ENCODE peak calls at places on chromosomes 5 and 9, in five cellular contexts. B, O, T, A and Q are unnamed samples.
A peak's percentile ranks its signal among the peaks of the same experiment; 100 is the strongest.

GRCh38 chr9:8604201-8604600 is 804.6 kb upstream of the DMAC1 start:
- DNase-seq in B (no peak), T (no peak), O (no peak), A (no peak), Q (no peak)

GRCh38 chr9:87180846-87181245 is 233.5 kb upstream of the GAS1 start:
- DNase-seq in A (no peak), O (peak; percentile 57), T (no peak), B (no peak), Q (no peak)

GRCh38 chr5:66989286-66989685 is 207.3 kb downstream of the CD180 start:
- DNase-seq in B (no peak), A (no peak), O (peak; percentile 87), T (no peak), Q (no peak)

GRCh38 chr5:29702875-29703274 is 1490.6 kb upstream of the CDH6 start:
- DNase-seq in O (no peak), T (no peak), B (no peak), A (no peak), Q (no peak)

GRCh38 chr9:104503963-104504362 is at the start of gene OR13F1:
- DNase-seq in A (no peak), B (no peak), T (no peak), O (no peak), Q (no peak)

GRCh38 chr5:4614088-4614487 is 526.0 kb upstream of the ADAMTS16 start:
- DNase-seq in T (no peak), B (no peak), O (peak; percentile 4), A (peak; percentile 26), Q (peak; percentile 63)

GRCh38 chr9:89579741-89580395 is 24.9 kb upstream of the GADD45G start:
- DNase-seq in A (no peak), T (no peak), O (no peak), B (no peak), Q (no peak)

GRCh38 chr9:23674016-23674585 is 151.9 kb downstream of the ELAVL2 start:
- DNase-seq in T (no peak), A (no peak), B (no peak), O (peak; percentile 63), Q (peak; percentile 80)

GRCh38 chr5:164597293-164597900 is 1092.0 kb downstream of the MAT2B start:
- DNase-seq in T (no peak), A (peak; percentile 38), B (no peak), O (no peak), Q (peak; percentile 15)

GRCh38 chr5:64899838-64900237 is 131.1 kb downstream of the CWC27 start:
- DNase-seq in T (no peak), O (no peak), B (no peak), A (no peak), Q (no peak)

GRCh38 chr5:153159611-153160010 is 330.9 kb upstream of the GRIA1 start:
- DNase-seq in B (no peak), A (no peak), T (no peak), O (peak; percentile 71), Q (no peak)

GRCh38 chr5:17190799-17191391 is 26.5 kb upstream of the BASP1 start:
- DNase-seq in A (no peak), B (no peak), T (no peak), O (peak; percentile 70), Q (no peak)

GRCh38 chr5:83077662-83078261 is 415 bp downstream of the XRCC4 start:
- DNase-seq in T (no peak), B (no peak), O (peak; percentile 41), A (peak; percentile 14), Q (no peak)

GRCh38 chr5:81195334-81195929 is 37.7 kb upstream of the CKMT2 start:
- DNase-seq in O (peak; percentile 12), B (no peak), T (no peak), A (no peak), Q (no peak)

GRCh38 chr5:15004506-15004905 is 132.9 kb upstream of the ANKH start:
- DNase-seq in O (peak; percentile 51), T (no peak), A (no peak), B (no peak), Q (no peak)

GRCh38 chr9:13952906-13953305 is 361.0 kb downstream of the NFIB start:
- DNase-seq in O (peak; percentile 59), A (no peak), B (no peak), T (no peak), Q (no peak)

GRCh38 chr5:33662721-33663435 is 222.1 kb downstream of the TARS1 start:
- DNase-seq in O (peak; percentile 51), B (no peak), T (no peak), A (no peak), Q (no peak)

GRCh38 chr5:154087260-154087659 is 48.5 kb downstream of the MFAP3 start:
- DNase-seq in B (no peak), O (no peak), T (no peak), A (no peak), Q (peak; percentile 50)

GRCh38 chr9:78115073-78115472 is 83.5 kb upstream of the GNAQ start:
- DNase-seq in B (no peak), T (no peak), O (no peak), A (peak; percentile 31), Q (no peak)

GRCh38 chr9:71756753-71757152 is 11.6 kb downstream of the CEMIP2 start:
- DNase-seq in T (no peak), B (no peak), A (peak; percentile 22), O (no peak), Q (no peak)

GRCh38 chr9:128207076-128207731 is 4.0 kb downstream of the DNM1 start:
- DNase-seq in T (no peak), O (no peak), B (no peak), A (no peak), Q (no peak)

GRCh38 chr9:22041792-22042191 is 32.7 kb upstream of the CDKN2B start:
- DNase-seq in O (peak; percentile 34), A (no peak), T (no peak), B (peak; percentile 60), Q (no peak)

GRCh38 chr5:87390576-87391199 is 22.0 kb downstream of the CCNH start:
- DNase-seq in O (peak; percentile 38), A (no peak), B (no peak), T (no peak), Q (no peak)

GRCh38 chr5:87392170-87392569 is 20.6 kb downstream of the CCNH start:
- DNase-seq in B (no peak), A (no peak), O (no peak), T (no peak), Q (no peak)

GRCh38 chr5:87388129-87388528 is 24.6 kb downstream of the CCNH start:
- DNase-seq in A (no peak), T (no peak), B (no peak), O (no peak), Q (no peak)

GRCh38 chr5:87390075-87390474 is 22.7 kb downstream of the CCNH start:
- DNase-seq in T (no peak), O (no peak), B (no peak), A (no peak), Q (no peak)

GRCh38 chr5:87389635-87390034 is 23.1 kb downstream of the CCNH start:
- DNase-seq in A (no peak), B (no peak), O (no peak), T (no peak), Q (no peak)
- H3K36me3 ChIP-seq in A (peaks cover 27% of the 10 kb centered on the region), B (peaks cover 98% of the 10 kb centered on the region), O (peaks cover 71% of the 10 kb centered on the region), T (peaks cover 67% of the 10 kb centered on the region), Q (peaks cover 80% of the 10 kb centered on the region)

GRCh38 chr9:96721303-96721702 is 56.6 kb downstream of the ZNF510 start:
- DNase-seq in B (no peak), O (no peak), A (no peak), T (no peak), Q (no peak)

GRCh38 chr9:96720435-96720834 is 57.5 kb downstream of the ZNF510 start:
- DNase-seq in T (no peak), B (no peak), A (no peak), O (no peak), Q (no peak)

GRCh38 chr9:96725576-96725975 is 52.3 kb downstream of the ZNF510 start:
- DNase-seq in O (no peak), T (no peak), A (no peak), B (no peak), Q (no peak)

GRCh38 chr9:96721731-96722429 is 56.0 kb downstream of the ZNF510 start:
- DNase-seq in A (no peak), T (no peak), B (no peak), O (no peak), Q (no peak)

GRCh38 chr9:96719538-96720315 is 58.2 kb downstream of the ZNF510 start:
- DNase-seq in B (no peak), A (peak; percentile 52), T (no peak), O (no peak), Q (no peak)
- H3K4me3 ChIP-seq in B (peak overlapping the region; percentile 1), A (no peak overlapping the region), T (no peak overlapping the region), O (no peak overlapping the region), Q (no peak overlapping the region)

GRCh38 chr9:134428559-134428958 is 102.3 kb downstream of the RXRA start:
- DNase-seq in T (no peak), A (no peak), O (no peak), B (no peak), Q (no peak)
- H3K36me3 ChIP-seq in T (peaks cover 76% of the 10 kb centered on the region), A (no peaks in the 10 kb centered on the region), O (no peaks in the 10 kb centered on the region), B (peaks cover 68% of the 10 kb centered on the region), Q (peaks cover 36% of the 10 kb centered on the region)

GRCh38 chr5:176530406-176530982 is 6.7 kb downstream of the RNF44 start:
- DNase-seq in A (peak; percentile 59), B (peak; percentile 47), T (no peak), O (no peak), Q (no peak)
- H3K4me3 ChIP-seq in A (no peak overlapping the region), B (no peak overlapping the region), T (no peak overlapping the region), O (no peak overlapping the region), Q (no peak overlapping the region)